ENCODE peak calls at places on chromosomes 11 and 22, in ten cellular contexts. M, A, R, F, C, T, E, S, J and I are unnamed samples.

GRCh38 chr11:3165916-3166267 is 782 bp upstream of the OSBPL5 start:
- DNase-seq in M (no peak), A (no peak), R (no peak), F (no peak), C (no peak), T (peak), E (no peak), S (no peak), J (no peak), I (no peak)

GRCh38 chr11:57164317-57164716 is 17.4 kb upstream of the LRRC55 start:
- DNase-seq in M (no peak), A (no peak), R (no peak), F (no peak), C (no peak), T (no peak), E (no peak), S (no peak), J (no peak), I (no peak)

GRCh38 chr11:13868710-13869403 is 93.7 kb upstream of the SPON1 start:
- DNase-seq in M (no peak), A (no peak), R (no peak), F (no peak), C (no peak), T (no peak), E (no peak), S (no peak), J (no peak), I (no peak)

GRCh38 chr11:117827521-117828511 is 3.3 kb upstream of the FXYD2 start:
- DNase-seq in M (no peak), A (no peak), R (no peak), F (no peak), C (no peak), T (peak), E (no peak), S (no peak), J (no peak), I (peak)

GRCh38 chr22:49996532-49997220 is 15.9 kb downstream of the IL17REL start:
- DNase-seq in M (no peak), A (no peak), R (no peak), F (no peak), C (no peak), T (no peak), E (no peak), S (no peak), J (no peak), I (peak)

GRCh38 chr11:127461575-127462344 is 461.2 kb upstream of the KIRREL3 start:
- DNase-seq in M (no peak), A (no peak), R (no peak), F (no peak), C (no peak), T (no peak), E (no peak), S (no peak), J (no peak), I (no peak)

GRCh38 chr22:47965066-47965465 is 1202.6 kb downstream of the TBC1D22A start:
- DNase-seq in M (no peak), A (no peak), R (no peak), F (no peak), C (no peak), T (no peak), E (no peak), S (no peak), J (no peak), I (no peak)

GRCh38 chr11:126874831-126875230 is 125.7 kb downstream of the KIRREL3 start:
- DNase-seq in M (no peak), A (no peak), R (no peak), F (no peak), C (no peak), T (peak), E (no peak), S (no peak), J (no peak), I (no peak)

GRCh38 chr11:129698212-129698611 is 117.4 kb upstream of the TMEM45B start:
- DNase-seq in M (no peak), A (no peak), R (no peak), F (no peak), C (no peak), T (no peak), E (no peak), S (no peak), J (no peak), I (no peak)

GRCh38 chr11:129694538-129694937 is 121.1 kb upstream of the TMEM45B start:
- DNase-seq in M (no peak), A (no peak), R (no peak), F (no peak), C (no peak), T (peak), E (no peak), S (no peak), J (no peak), I (no peak)

GRCh38 chr11:129694966-129695365 is 120.7 kb upstream of the TMEM45B start:
- DNase-seq in M (no peak), A (no peak), R (no peak), F (no peak), C (no peak), T (no peak), E (no peak), S (no peak), J (no peak), I (no peak)

GRCh38 chr11:129696309-129696989 is 119.2 kb upstream of the TMEM45B start:
- DNase-seq in M (no peak), A (no peak), R (no peak), F (no peak), C (no peak), T (no peak), E (no peak), S (no peak), J (no peak), I (no peak)

GRCh38 chr11:129695543-129696308 is 119.9 kb upstream of the TMEM45B start:
- DNase-seq in M (no peak), A (no peak), R (no peak), F (peak), C (peak), T (peak), E (peak), S (peak), J (peak), I (no peak)
- TF ChIP-seq CTCF in M (peak), A (peak), R (peak), F (peak), C (peak), T (peak), E (peak), S (peak), J (peak), I (no peak)

GRCh38 chr22:45832959-45833580 is 143.9 kb downstream of the WNT7B start:
- DNase-seq in M (no peak), A (no peak), R (no peak), F (no peak), C (no peak), T (no peak), E (no peak), S (no peak), J (no peak), I (no peak)

GRCh38 chr22:45830531-45831245 is 146.3 kb downstream of the WNT7B start:
- DNase-seq in M (no peak), A (peak), R (no peak), F (no peak), C (no peak), T (no peak), E (no peak), S (peak), J (no peak), I (no peak)

GRCh38 chr22:45832180-45832579 is 144.8 kb downstream of the WNT7B start:
- DNase-seq in M (no peak), A (no peak), R (no peak), F (no peak), C (no peak), T (no peak), E (no peak), S (no peak), J (no peak), I (no peak)

GRCh38 chr22:45833613-45834012 is 143.3 kb downstream of the WNT7B start:
- DNase-seq in M (no peak), A (no peak), R (no peak), F (no peak), C (no peak), T (no peak), E (no peak), S (no peak), J (no peak), I (no peak)

DNA sequence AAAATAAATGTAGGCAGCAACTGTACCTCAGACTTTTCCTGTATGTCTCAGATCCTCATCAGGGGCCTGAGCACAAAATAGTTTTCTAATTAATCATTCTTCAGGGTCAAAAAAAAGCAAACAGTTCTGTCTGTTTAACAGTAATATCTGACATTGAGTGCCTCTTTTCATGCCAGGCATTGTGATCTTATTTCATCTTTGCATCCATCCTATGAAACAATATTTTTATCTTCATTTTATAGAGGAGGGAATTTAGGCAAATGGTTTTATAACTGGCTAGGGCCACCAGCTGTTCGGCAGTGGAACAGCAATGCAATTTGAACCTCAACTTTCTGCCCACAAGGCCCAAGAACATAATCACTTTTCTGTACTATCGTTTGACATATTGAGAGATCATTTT is 145.6 kb downstream of the WNT7B start:
- DNase-seq in M (no peak), A (no peak), R (no peak), F (no peak), C (no peak), T (no peak), E (no peak), S (peak), J (no peak), I (no peak)
- TF ChIP-seq CTCF in M (peak), A (peak), R (peak), F (peak), C (peak), T (no peak), E (peak), S (peak), J (peak), I (no peak)

DNA sequence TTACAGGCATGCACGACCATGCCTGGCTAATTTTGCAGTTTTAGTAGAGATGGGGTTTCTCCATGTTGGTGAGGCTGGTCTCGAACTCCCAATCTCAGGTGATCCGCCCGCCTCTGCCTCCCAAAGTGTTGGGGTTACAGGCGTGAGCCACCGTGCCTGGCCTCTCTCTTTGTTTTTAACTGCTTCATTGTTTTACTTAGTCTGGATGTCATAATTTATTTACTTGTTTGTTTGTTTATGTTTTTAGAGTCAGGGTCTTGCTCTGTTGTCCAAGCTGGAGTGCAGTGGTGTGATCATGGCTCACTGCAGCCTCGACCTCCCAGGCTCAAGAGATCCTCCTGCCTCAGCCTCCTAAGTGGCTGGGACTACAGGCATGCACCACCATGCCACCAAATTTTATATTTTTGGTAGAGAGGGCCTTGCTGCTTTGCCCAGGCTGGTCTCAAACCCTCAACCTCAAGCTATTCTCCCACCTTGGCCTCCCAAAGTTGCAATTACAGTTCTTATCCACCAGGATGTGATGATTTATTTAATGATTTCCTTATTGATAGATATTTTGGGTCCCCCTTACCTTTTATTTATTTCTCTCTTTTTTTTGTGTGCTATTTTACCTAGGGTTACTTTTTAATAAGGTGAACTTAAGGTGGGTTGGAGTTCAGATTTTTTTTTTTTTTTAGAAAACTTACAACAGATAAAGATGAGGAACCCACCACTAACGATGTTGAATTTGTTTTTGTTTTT is 52.6 kb upstream of the ADA2 start:
- DNase-seq in M (no peak), A (no peak), R (no peak), F (no peak), C (no peak), T (no peak), E (no peak), S (no peak), J (no peak), I (no peak)
- TF ChIP-seq CTCF in M (no peak), A (no peak), R (no peak), F (no peak), C (no peak), T (peak), E (no peak), S (no peak), J (no peak), I (no peak)

GRCh38 chr11:103863497-103863896 is 172.9 kb upstream of the DDI1 start:
- DNase-seq in M (no peak), A (no peak), R (no peak), F (no peak), C (no peak), T (no peak), E (no peak), S (peak), J (no peak), I (no peak)

GRCh38 chr11:103862049-103862826 is 174.2 kb upstream of the DDI1 start:
- DNase-seq in M (no peak), A (no peak), R (no peak), F (no peak), C (no peak), T (no peak), E (no peak), S (no peak), J (no peak), I (no peak)

GRCh38 chr11:103867481-103867880 is 169.0 kb upstream of the DDI1 start:
- DNase-seq in M (no peak), A (no peak), R (no peak), F (no peak), C (no peak), T (no peak), E (no peak), S (no peak), J (no peak), I (no peak)

GRCh38 chr11:103862827-103863213 is 173.6 kb upstream of the DDI1 start:
- DNase-seq in M (no peak), A (no peak), R (no peak), F (no peak), C (no peak), T (peak), E (no peak), S (no peak), J (no peak), I (no peak)
- TF ChIP-seq CTCF in M (no peak), A (no peak), R (no peak), F (no peak), C (no peak), T (no peak), E (no peak), S (no peak), J (no peak), I (no peak)

DNA sequence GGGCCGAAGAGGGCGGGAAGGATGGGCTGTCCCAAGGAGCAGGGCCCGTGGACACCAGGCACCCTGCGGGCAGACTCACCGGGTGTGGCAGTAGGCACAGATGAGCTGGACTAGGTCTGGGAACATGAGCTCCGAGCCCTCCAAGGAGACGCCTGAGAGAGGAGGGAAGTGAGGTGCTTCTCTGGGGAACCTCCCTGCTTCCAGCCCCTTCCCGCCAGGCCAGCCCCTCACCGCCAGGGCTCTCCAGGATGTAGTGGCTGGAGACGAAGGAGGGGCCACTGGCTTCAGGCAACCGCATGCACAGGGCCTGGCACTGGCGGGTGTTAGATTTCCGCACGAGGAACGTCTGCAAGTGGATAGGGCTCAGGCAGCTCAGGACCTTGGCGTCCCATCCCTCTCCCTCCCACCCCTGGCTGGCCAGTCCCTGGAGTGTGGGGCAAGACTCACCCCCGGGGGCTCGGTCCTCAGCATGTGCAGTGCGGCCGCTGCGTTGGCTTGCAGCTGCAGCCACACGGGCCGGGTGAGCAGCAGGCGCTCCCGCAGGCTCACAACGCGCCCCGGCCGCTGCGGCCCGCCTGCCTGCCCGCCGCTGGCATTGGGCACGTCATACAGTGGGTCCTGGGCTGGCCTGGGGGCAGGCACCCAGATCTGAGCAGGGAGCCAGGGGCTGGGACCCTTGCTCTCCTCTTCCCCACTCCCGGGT is 552 bp downstream of the RIN1 start:
- DNase-seq in M (no peak), A (no peak), R (no peak), F (no peak), C (peak), T (no peak), E (no peak), S (peak), J (no peak), I (no peak)
- TF ChIP-seq CTCF in M (peak), A (no peak), R (no peak), F (no peak), C (no peak), T (no peak), E (no peak), S (no peak), J (no peak), I (no peak)